ENCODE peak calls at places on chromosomes 1 and 21, in nine cellular contexts. One of them, this sample, is unnamed.

GRCh38 chr1:84675106-84675505 is 15.2 kb downstream of the SSX2IP start:
- DNase-seq in amygdala: no peak
- DNase-seq in germinal center: no peak
- DNase-seq in astrocyte of the spinal cord: no peak
- DNase-seq in fibroblast of the conjunctiva: no peak
- DNase-seq in gastrocnemius medialis: no peak
- DNase-seq in A172: no peak
- DNase-seq in tibial artery: no peak
- DNase-seq in M059J: peak; percentile 23
- DNase-seq in this sample: no peak

GRCh38 chr21:36518883-36519492 is 39.1 kb upstream of the CLDN14 start:
- DNase-seq in A172: no peak
- DNase-seq in amygdala: no peak
- DNase-seq in astrocyte of the spinal cord: no peak
- DNase-seq in M059J: no peak
- DNase-seq in tibial artery: no peak
- DNase-seq in gastrocnemius medialis: no peak
- DNase-seq in fibroblast of the conjunctiva: no peak
- DNase-seq in germinal center: no peak
- DNase-seq in this sample: no peak

GRCh38 chr1:67535474-67535873 is 105.3 kb upstream of the SERBP1 start:
- DNase-seq in M059J: peak; percentile 78
- DNase-seq in amygdala: peak; percentile 9
- DNase-seq in gastrocnemius medialis: peak; percentile 74
- DNase-seq in astrocyte of the spinal cord: peak; percentile 83
- DNase-seq in fibroblast of the conjunctiva: peak; percentile 82
- DNase-seq in A172: peak; percentile 77
- DNase-seq in tibial artery: peak; percentile 84
- DNase-seq in germinal center: peak; percentile 31
- DNase-seq in this sample: peak; percentile 63

GRCh38 chr1:28632560-28632959 is 10.3 kb downstream of the TAF12 start:
- DNase-seq in tibial artery: no peak
- DNase-seq in fibroblast of the conjunctiva: no peak
- DNase-seq in gastrocnemius medialis: no peak
- DNase-seq in astrocyte of the spinal cord: no peak
- DNase-seq in germinal center: no peak
- DNase-seq in M059J: no peak
- DNase-seq in A172: no peak
- DNase-seq in amygdala: no peak
- DNase-seq in this sample: no peak

GRCh38 chr1:177443003-177443402 is 272.2 kb downstream of the BRINP2 start:
- DNase-seq in astrocyte of the spinal cord: no peak
- DNase-seq in A172: no peak
- DNase-seq in germinal center: no peak
- DNase-seq in fibroblast of the conjunctiva: no peak
- DNase-seq in tibial artery: no peak
- DNase-seq in M059J: no peak
- DNase-seq in amygdala: no peak
- DNase-seq in gastrocnemius medialis: no peak
- DNase-seq in this sample: no peak

GRCh38 chr1:208083715-208084085 is 160.5 kb downstream of the PLXNA2 start:
- DNase-seq in M059J: no peak
- DNase-seq in A172: no peak
- DNase-seq in tibial artery: no peak
- DNase-seq in astrocyte of the spinal cord: no peak
- DNase-seq in fibroblast of the conjunctiva: no peak
- DNase-seq in gastrocnemius medialis: no peak
- DNase-seq in germinal center: no peak
- DNase-seq in amygdala: no peak
- DNase-seq in this sample: no peak

GRCh38 chr1:111228748-111229126 is 1.2 kb downstream of the CHI3L2 start:
- DNase-seq in gastrocnemius medialis: no peak
- DNase-seq in germinal center: no peak
- DNase-seq in fibroblast of the conjunctiva: no peak
- DNase-seq in M059J: no peak
- DNase-seq in tibial artery: no peak
- DNase-seq in A172: no peak
- DNase-seq in astrocyte of the spinal cord: no peak
- DNase-seq in amygdala: no peak
- DNase-seq in this sample: no peak

GRCh38 chr1:92538048-92538412 is 51.3 kb upstream of the GFI1 start:
- DNase-seq in fibroblast of the conjunctiva: no peak
- DNase-seq in germinal center: peak; percentile 23
- DNase-seq in gastrocnemius medialis: no peak
- DNase-seq in tibial artery: no peak
- DNase-seq in M059J: peak; percentile 60
- DNase-seq in A172: peak; percentile 12
- DNase-seq in amygdala: no peak
- DNase-seq in astrocyte of the spinal cord: peak; percentile 5
- DNase-seq in this sample: no peak

GRCh38 chr1:197313713-197314112 is 45.7 kb downstream of the CRB1 start:
- DNase-seq in amygdala: no peak
- DNase-seq in gastrocnemius medialis: no peak
- DNase-seq in germinal center: no peak
- DNase-seq in tibial artery: no peak
- DNase-seq in A172: no peak
- DNase-seq in M059J: no peak
- DNase-seq in astrocyte of the spinal cord: no peak
- DNase-seq in fibroblast of the conjunctiva: no peak
- DNase-seq in this sample: no peak

GRCh38 chr1:109617291-109617801 is 2.1 kb downstream of the GNAT2 start:
- DNase-seq in germinal center: no peak
- DNase-seq in M059J: peak; percentile 87
- DNase-seq in A172: peak; percentile 69
- DNase-seq in fibroblast of the conjunctiva: peak; percentile 49
- DNase-seq in astrocyte of the spinal cord: peak; percentile 88
- DNase-seq in amygdala: no peak
- DNase-seq in tibial artery: no peak
- DNase-seq in gastrocnemius medialis: no peak
- DNase-seq in this sample: peak; percentile 79

GRCh38 chr1:246795094-246795671 is 71.0 kb downstream of the SCCPDH start:
- DNase-seq in A172: no peak
- DNase-seq in germinal center: no peak
- DNase-seq in amygdala: no peak
- DNase-seq in M059J: no peak
- DNase-seq in gastrocnemius medialis: no peak
- DNase-seq in tibial artery: no peak
- DNase-seq in fibroblast of the conjunctiva: no peak
- DNase-seq in astrocyte of the spinal cord: no peak
- DNase-seq in this sample: no peak

GRCh38 chr1:57898531-57898930 is 474.7 kb upstream of the DAB1 start:
- DNase-seq in germinal center: no peak
- DNase-seq in fibroblast of the conjunctiva: no peak
- DNase-seq in A172: no peak
- DNase-seq in gastrocnemius medialis: no peak
- DNase-seq in amygdala: no peak
- DNase-seq in tibial artery: no peak
- DNase-seq in astrocyte of the spinal cord: no peak
- DNase-seq in M059J: no peak
- DNase-seq in this sample: no peak

GRCh38 chr1:119226880-119227279 is 86.4 kb upstream of the WARS2 start:
- DNase-seq in germinal center: no peak
- DNase-seq in A172: no peak
- DNase-seq in astrocyte of the spinal cord: no peak
- DNase-seq in fibroblast of the conjunctiva: no peak
- DNase-seq in gastrocnemius medialis: no peak
- DNase-seq in amygdala: no peak
- DNase-seq in tibial artery: no peak
- DNase-seq in M059J: no peak
- DNase-seq in this sample: no peak

GRCh38 chr1:185040333-185040732 is 5.0 kb upstream of the RNF2 start:
- DNase-seq in gastrocnemius medialis: no peak
- DNase-seq in M059J: no peak
- DNase-seq in tibial artery: no peak
- DNase-seq in amygdala: no peak
- DNase-seq in germinal center: no peak
- DNase-seq in astrocyte of the spinal cord: no peak
- DNase-seq in fibroblast of the conjunctiva: no peak
- DNase-seq in A172: no peak
- DNase-seq in this sample: no peak

GRCh38 chr1:10823000-10823401 is 26.6 kb upstream of the CASZ1 start:
- DNase-seq in gastrocnemius medialis: no peak
- DNase-seq in fibroblast of the conjunctiva: no peak
- DNase-seq in amygdala: no peak
- DNase-seq in astrocyte of the spinal cord: no peak
- DNase-seq in germinal center: no peak
- DNase-seq in M059J: no peak
- DNase-seq in A172: no peak
- DNase-seq in tibial artery: no peak
- DNase-seq in this sample: no peak

GRCh38 chr1:31704261-31705079 is 653 bp upstream of the COL16A1 start:
- DNase-seq in A172: no peak
- DNase-seq in gastrocnemius medialis: peak; percentile 21
- DNase-seq in M059J: no peak
- DNase-seq in amygdala: no peak
- DNase-seq in astrocyte of the spinal cord: peak; percentile 85
- DNase-seq in germinal center: no peak
- DNase-seq in fibroblast of the conjunctiva: peak; percentile 82
- DNase-seq in tibial artery: peak; percentile 75
- DNase-seq in this sample: no peak

GRCh38 chr1:109995536-109995935 is 11.0 kb downstream of the AHCYL1 start:
- DNase-seq in astrocyte of the spinal cord: no peak
- DNase-seq in tibial artery: no peak
- DNase-seq in gastrocnemius medialis: no peak
- DNase-seq in A172: no peak
- DNase-seq in M059J: no peak
- DNase-seq in fibroblast of the conjunctiva: no peak
- DNase-seq in amygdala: no peak
- DNase-seq in germinal center: no peak
- DNase-seq in this sample: no peak

GRCh38 chr1:109627692-109628399 is 8.2 kb downstream of the AMPD2 start:
- DNase-seq in fibroblast of the conjunctiva: no peak
- DNase-seq in tibial artery: no peak
- DNase-seq in astrocyte of the spinal cord: no peak
- DNase-seq in germinal center: no peak
- DNase-seq in A172: no peak
- DNase-seq in M059J: no peak
- DNase-seq in gastrocnemius medialis: no peak
- DNase-seq in amygdala: no peak
- DNase-seq in this sample: no peak

GRCh38 chr1:218587890-218588289 is 242.8 kb downstream of the TGFB2 start:
- DNase-seq in germinal center: no peak
- DNase-seq in amygdala: no peak
- DNase-seq in M059J: no peak
- DNase-seq in gastrocnemius medialis: no peak
- DNase-seq in tibial artery: no peak
- DNase-seq in astrocyte of the spinal cord: no peak
- DNase-seq in A172: no peak
- DNase-seq in fibroblast of the conjunctiva: no peak
- DNase-seq in this sample: no peak

GRCh38 chr1:181038399-181038873 is 4.7 kb downstream of the MR1 start:
- DNase-seq in fibroblast of the conjunctiva: peak; percentile 37
- DNase-seq in germinal center: peak; percentile 76
- DNase-seq in amygdala: peak; percentile 9
- DNase-seq in gastrocnemius medialis: peak; percentile 66
- DNase-seq in tibial artery: no peak
- DNase-seq in astrocyte of the spinal cord: peak; percentile 52
- DNase-seq in A172: peak; percentile 93
- DNase-seq in M059J: peak; percentile 81
- DNase-seq in this sample: no peak

GRCh38 chr21:44897326-44898010 is 23.2 kb downstream of the ITGB2 start:
- DNase-seq in fibroblast of the conjunctiva: no peak
- DNase-seq in astrocyte of the spinal cord: no peak
- DNase-seq in germinal center: no peak
- DNase-seq in A172: no peak
- DNase-seq in M059J: no peak
- DNase-seq in gastrocnemius medialis: no peak
- DNase-seq in tibial artery: peak; percentile 50
- DNase-seq in amygdala: no peak
- DNase-seq in this sample: no peak

GRCh38 chr1:214400136-214400535 is 119.2 kb downstream of the SMYD2 start:
- DNase-seq in gastrocnemius medialis: no peak
- DNase-seq in A172: no peak
- DNase-seq in amygdala: no peak
- DNase-seq in M059J: no peak
- DNase-seq in fibroblast of the conjunctiva: no peak
- DNase-seq in tibial artery: no peak
- DNase-seq in astrocyte of the spinal cord: peak; percentile 90
- DNase-seq in germinal center: no peak
- DNase-seq in this sample: no peak

This sample was measured in pulmonary artery endothelial cell.